ENCODE peak calls at places on chromosomes 4 and X, in nine cellular contexts. B is BJ, I is Caco-2, W is astrocyte, X is Panc1, C is prostate gland, O is sigmoid colon, D is endodermal cell, S is right lobe of liver. P is an unnamed sample.
A peak's percentile ranks its signal among the peaks of the same experiment; 100 is the strongest.

GRCh38 chr4:22478426-22478825 is 37.4 kb downstream of the ADGRA3 start:
- DNase-seq in B (no peak), I (no peak), W (no peak), X (no peak), C (no peak), O (no peak), D (no peak), S (no peak), P (no peak)

GRCh38 chrX:136196691-136197155 is 49.4 kb downstream of the FHL1 start:
- DNase-seq in B (peak; percentile 79), I (no peak), W (no peak), X (no peak), C (no peak), O (no peak), D (no peak), S (no peak), P (no peak)

GRCh38 chr4:141395246-141395830 is 174.6 kb downstream of the ZNF330 start:
- DNase-seq in B (no peak), I (no peak), W (peak; percentile 72), X (no peak), C (no peak), O (no peak), D (no peak), S (no peak), P (no peak)

GRCh38 chr4:123866796-123867195 is 470.2 kb downstream of the SPRY1 start:
- DNase-seq in B (no peak), I (no peak), W (peak; percentile 74), X (no peak), C (no peak), O (no peak), D (no peak), S (no peak), P (no peak)

GRCh38 chrX:147565239-147565638 is 346.5 kb upstream of the FMR1 start:
- DNase-seq in B (no peak), I (no peak), W (no peak), X (no peak), C (no peak), O (no peak), D (no peak), S (no peak), P (no peak)

GRCh38 chr4:38819569-38819968 is 15.0 kb upstream of the TLR1 start:
- DNase-seq in B (no peak), I (no peak), W (peak; percentile 65), X (no peak), C (no peak), O (no peak), D (no peak), S (no peak), P (no peak)

GRCh38 chr4:94571720-94572119 is 120.0 kb downstream of the PDLIM5 start:
- DNase-seq in B (no peak), I (no peak), W (no peak), X (no peak), C (no peak), O (no peak), D (no peak), S (no peak), P (no peak)

GRCh38 chr4:186134254-186134653 is 29.8 kb downstream of the FAM149A start:
- DNase-seq in B (no peak), I (no peak), W (no peak), X (no peak), C (no peak), O (no peak), D (no peak), S (no peak), P (no peak)

GRCh38 chr4:140626982-140627381 is 58.2 kb upstream of the UCP1 start:
- DNase-seq in B (no peak), I (no peak), W (no peak), X (no peak), C (no peak), O (no peak), D (no peak), S (no peak), P (no peak)

DNA sequence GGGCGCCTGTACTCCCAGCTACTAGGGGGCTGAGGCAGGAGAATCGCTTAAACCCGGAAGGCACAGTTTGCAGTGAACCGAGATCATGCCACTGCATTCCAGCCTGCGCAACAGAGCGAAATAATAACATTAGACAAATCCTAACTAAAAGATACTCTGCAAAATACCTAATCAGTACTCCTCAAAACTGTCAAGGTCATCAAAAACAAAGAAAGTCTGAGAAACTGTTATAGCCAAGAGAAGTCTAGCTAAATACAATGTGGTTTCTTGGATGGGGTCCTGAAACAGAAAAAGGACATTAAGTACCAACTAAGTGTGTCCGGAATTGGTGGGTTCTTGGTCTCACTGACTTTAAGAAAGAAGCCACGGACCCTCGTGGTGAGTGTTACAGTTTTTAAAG is 14.6 kb upstream of the ACSL4 start:
- DNase-seq in B (no peak), I (no peak), W (no peak), X (no peak), C (no peak), O (no peak), D (no peak), S (no peak), P (no peak)
- H3K27me3 ChIP-seq in B (no peaks in the 10 kb centered on the region), I (no peaks in the 10 kb centered on the region), W (no peaks in the 10 kb centered on the region), X (no peaks in the 10 kb centered on the region), C (no peaks in the 10 kb centered on the region), O (no peaks in the 10 kb centered on the region), D (no peaks in the 10 kb centered on the region), S (peaks cover 32% of the 10 kb centered on the region), P (no peaks in the 10 kb centered on the region)

DNA sequence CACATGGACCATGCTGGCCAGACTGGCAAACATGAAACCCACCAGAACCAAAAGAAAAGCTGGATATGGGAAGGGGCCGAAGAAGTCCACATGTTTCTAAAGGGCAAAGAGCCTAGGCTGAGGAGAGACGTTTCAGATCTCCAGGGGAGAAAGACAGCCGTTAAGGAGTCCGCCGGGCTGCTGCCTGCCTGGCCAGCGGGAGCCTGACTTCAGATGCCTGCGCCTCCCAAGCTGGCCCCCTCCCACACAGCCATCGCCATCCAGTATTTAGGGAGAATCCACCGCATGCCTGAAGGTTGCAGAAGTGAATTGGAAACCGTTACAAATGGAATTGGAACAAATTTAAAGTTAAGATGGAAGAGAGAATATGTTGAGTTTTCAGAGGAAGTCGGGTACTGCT is 2.9 kb downstream of the TBL1X start:
- DNase-seq in B (no peak), I (no peak), W (no peak), X (no peak), C (no peak), O (no peak), D (peak; percentile 51), S (no peak), P (no peak)
- H3K4me3 ChIP-seq in B (no peak overlapping the region), I (no peak overlapping the region), W (peak overlapping the region; percentile 58), X (no peak overlapping the region), C (no peak overlapping the region), O (no peak overlapping the region), D (peak overlapping the region; percentile 74), S (no peak overlapping the region), P (peak overlapping the region; percentile 66)

GRCh38 chrX:86806786-86807185 is 658.5 kb downstream of the DACH2 start:
- DNase-seq in B (no peak), I (peak; percentile 27), W (no peak), X (peak; percentile 15), C (no peak), O (no peak), D (peak; percentile 62), S (no peak), P (no peak)
- TF ChIP-seq CTCF in B (no peak), I (peak; percentile 64), W (no peak), X (peak; percentile 43), C (no peak), O (no peak), D (peak; percentile 85), S (peak; percentile 31), P (peak; percentile 18)

DNA sequence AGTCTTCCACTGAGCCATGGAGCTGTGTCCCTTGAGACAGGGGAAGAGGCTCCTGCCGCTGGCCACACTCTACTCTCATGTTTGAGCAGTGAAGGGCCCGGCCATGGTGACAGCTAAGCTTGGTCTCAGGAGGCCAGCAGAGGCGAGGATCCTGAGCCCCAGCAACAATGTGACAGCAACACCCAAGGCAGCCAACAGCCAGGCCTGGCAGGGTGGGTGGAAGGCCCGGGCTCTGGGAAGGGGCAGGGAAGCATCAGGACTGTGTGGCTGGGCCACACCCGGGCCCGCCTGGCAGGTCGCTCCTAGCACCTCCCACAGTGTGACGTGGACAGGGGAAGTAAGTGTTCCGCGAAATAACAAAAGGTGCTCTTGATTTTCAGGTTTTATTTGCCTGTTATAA is 24.8 kb downstream of the L1CAM start:
- DNase-seq in B (no peak), I (no peak), W (no peak), X (no peak), C (no peak), O (no peak), D (no peak), S (no peak), P (no peak)
- H3K27me3 ChIP-seq in B (no peaks in the 10 kb centered on the region), I (no peaks in the 10 kb centered on the region), W (no peaks in the 10 kb centered on the region), X (no peaks in the 10 kb centered on the region), C (no peaks in the 10 kb centered on the region), O (no peaks in the 10 kb centered on the region), D (no peaks in the 10 kb centered on the region), S (no peaks in the 10 kb centered on the region), P (peaks cover 5% of the 10 kb centered on the region)

DNA sequence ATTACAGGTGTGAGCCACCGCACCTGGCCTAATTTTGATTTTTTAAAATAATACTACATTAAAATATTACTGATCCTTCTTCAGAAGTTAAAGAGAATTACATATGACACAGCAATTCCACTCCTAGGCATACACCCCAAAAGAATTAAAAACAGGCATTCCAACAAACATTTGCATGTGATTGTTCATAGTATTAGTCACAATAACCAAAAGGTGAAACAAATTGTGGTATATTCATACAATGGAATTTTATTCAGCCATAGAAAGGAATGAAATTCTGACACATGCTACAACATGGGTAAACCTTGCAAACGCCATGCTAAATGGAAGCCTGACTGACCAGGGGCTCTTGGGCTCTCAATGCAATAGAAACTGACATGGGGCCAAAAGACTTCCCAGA is 62.2 kb upstream of the S100G start:
- DNase-seq in B (no peak), I (no peak), W (no peak), X (no peak), C (no peak), O (no peak), D (no peak), S (no peak), P (no peak)
- H3K4me3 ChIP-seq in B (no peak overlapping the region), I (no peak overlapping the region), W (no peak overlapping the region), X (no peak overlapping the region), C (no peak overlapping the region), O (no peak overlapping the region), D (no peak overlapping the region), S (no peak overlapping the region), P (no peak overlapping the region)

DNA sequence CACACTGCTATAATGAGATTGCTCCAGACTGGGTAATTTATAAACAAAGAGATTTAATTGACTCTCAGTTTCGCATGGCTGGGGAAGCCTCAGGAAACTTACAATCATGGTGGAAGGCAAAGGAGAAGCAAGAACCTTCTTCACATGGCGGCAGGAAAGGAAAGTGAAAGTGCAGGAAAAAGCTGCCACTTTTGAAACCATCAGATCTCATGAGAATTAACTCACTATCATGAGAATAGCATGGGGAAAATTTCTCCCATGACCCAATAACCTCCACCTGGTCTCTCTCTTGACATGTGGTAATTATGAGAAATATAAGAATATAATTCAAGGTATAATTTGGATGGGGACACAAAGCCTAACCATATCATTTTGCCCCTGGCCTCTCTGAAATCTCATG is 884.2 kb downstream of the GLUD2 start:
- DNase-seq in B (no peak), I (no peak), W (no peak), X (no peak), C (no peak), O (no peak), D (no peak), S (no peak), P (no peak)
- TF ChIP-seq CTCF in B (no peak), I (no peak), W (no peak), X (no peak), C (no peak), O (no peak), D (no peak), S (no peak), P (no peak)

P was measured in AG04450.